ENCODE peak calls at places on chromosomes 13 and 19, in six cellular contexts. G is ovary, F is tibial nerve, V is heart left ventricle, N is IMR-90, P is K562. E is an unnamed sample.

GRCh38 chr13:84230568-84230967 is 348.3 kb upstream of the SLITRK1 start:
- DNase-seq in G (no peak), P (no peak), F (no peak), N (no peak), V (no peak), E (no peak)

GRCh38 chr19:55406869-55407624 is 541 bp downstream of the UBE2S start:
- DNase-seq in F (no peak), V (no peak), G (no peak), N (no peak), P (peak; percentile 79), E (no peak)

GRCh38 chr13:50417597-50417996 is 402.4 kb downstream of the KCNRG start:
- DNase-seq in F (no peak), N (no peak), V (no peak), G (no peak), P (peak; percentile 13), E (no peak)

GRCh38 chr19:45306522-45307027 is 16.1 kb downstream of the CKM start:
- DNase-seq in G (no peak), N (no peak), P (peak; percentile 34), F (no peak), V (no peak), E (no peak)

GRCh38 chr19:47376589-47377144 is 27.6 kb downstream of the DHX34 start:
- DNase-seq in G (no peak), P (no peak), F (no peak), V (no peak), N (no peak), E (no peak)

GRCh38 chr13:41649659-41650058 is 192.3 kb downstream of the RGCC start:
- DNase-seq in N (peak; percentile 38), V (no peak), F (no peak), P (peak; percentile 25), G (no peak), E (no peak)

GRCh38 chr19:46460981-46461380 is 10.4 kb downstream of the PNMA8A start:
- DNase-seq in G (no peak), V (no peak), F (no peak), N (no peak), P (no peak), E (no peak)

GRCh38 chr13:97422118-97423054 is 11.6 kb upstream of the RAP2A start:
- DNase-seq in P (peak; percentile 7), F (no peak), G (no peak), N (no peak), V (no peak), E (no peak)

GRCh38 chr13:46154136-46154854 is 27.7 kb downstream of the LCP1 start:
- DNase-seq in F (no peak), V (no peak), G (no peak), N (no peak), P (no peak), E (no peak)

GRCh38 chr13:77535448-77535847 is at the start of gene SCEL:
- DNase-seq in G (no peak), N (no peak), F (no peak), P (no peak), V (no peak), E (no peak)

GRCh38 chr19:2345076-2345475 is 15.0 kb upstream of the TMPRSS9 start:
- DNase-seq in N (no peak), P (no peak), F (no peak), G (no peak), V (no peak), E (no peak)

GRCh38 chr13:113592571-113592970 is 8.0 kb downstream of the TFDP1 start:
- DNase-seq in P (no peak), V (peak; percentile 27), N (no peak), G (peak; percentile 3), F (no peak), E (peak; percentile 17)

GRCh38 chr19:43902399-43902798 is 32.7 kb downstream of the ZNF45 start:
- DNase-seq in V (no peak), G (no peak), F (no peak), P (no peak), N (no peak), E (no peak)

GRCh38 chr19:33552191-33552927 is 30.8 kb upstream of the PEPD start:
- DNase-seq in F (no peak), N (no peak), P (no peak), G (no peak), V (no peak), E (no peak)

GRCh38 chr13:98576963-98577822 is at the start of gene STK24:
- DNase-seq in P (peak; percentile 88), N (peak; percentile 74), G (peak; percentile 69), F (no peak), V (peak; percentile 88), E (peak; percentile 45)

GRCh38 chr13:99339736-99340392 is 32.7 kb upstream of the GPR183 start:
- DNase-seq in P (peak; percentile 46), V (no peak), G (no peak), F (no peak), N (peak; percentile 72), E (no peak)

GRCh38 chr13:112690242-112690943 is 555 bp downstream of the ATP11A start:
- DNase-seq in F (no peak), G (no peak), N (peak; percentile 44), V (peak; percentile 83), P (no peak), E (no peak)

GRCh38 chr13:23674795-23675640 is 104.8 kb downstream of the TNFRSF19 start:
- DNase-seq in N (peak; percentile 99), V (no peak), P (no peak), G (no peak), F (no peak), E (no peak)

GRCh38 chr19:3492919-3493318 is 7.6 kb downstream of the DOHH start:
- DNase-seq in P (no peak), N (no peak), G (no peak), V (no peak), F (no peak), E (no peak)

GRCh38 chr19:13804830-13805683 is 9.8 kb downstream of the ZSWIM4 start:
- DNase-seq in V (peak; percentile 72), P (peak; percentile 48), F (no peak), N (no peak), G (no peak), E (no peak)

GRCh38 chr19:24054044-24054935 is 32.7 kb upstream of the ZNF254 start:
- DNase-seq in N (peak; percentile 95), V (no peak), G (no peak), F (no peak), P (no peak), E (no peak)

GRCh38 chr19:32343550-32344262 is 1.7 kb upstream of the ZNF507 start:
- DNase-seq in V (no peak), G (no peak), N (no peak), F (no peak), P (no peak), E (no peak)

GRCh38 chr13:112532837-112533745 is 54.9 kb downstream of the TUBGCP3 start:
- DNase-seq in F (no peak), G (no peak), P (no peak), N (no peak), V (no peak), E (no peak)

GRCh38 chr19:3309724-3310123 is 56.7 kb upstream of the NFIC start:
- DNase-seq in P (no peak), G (no peak), V (no peak), N (no peak), F (no peak), E (no peak)

GRCh38 chr19:4343845-4344713 is 717 bp downstream of the MPND start:
- DNase-seq in V (no peak), N (no peak), P (no peak), F (no peak), G (peak; percentile 35), E (no peak)

GRCh38 chr19:11090264-11091032 is 1.2 kb downstream of the LDLR start:
- DNase-seq in G (peak; percentile 98), V (peak; percentile 99), F (peak; percentile 98), N (peak; percentile 92), P (peak; percentile 94), E (peak; percentile 99)

GRCh38 chr19:11092181-11092538 is 2.9 kb downstream of the LDLR start:
- DNase-seq in N (peak; percentile 74), G (no peak), P (no peak), F (no peak), V (no peak), E (no peak)

GRCh38 chr19:11088508-11089253 is 582 bp upstream of the LDLR start:
- DNase-seq in G (peak; percentile 67), V (no peak), P (no peak), F (peak; percentile 38), N (no peak), E (no peak)

GRCh38 chr19:11089254-11090013 is at the start of gene LDLR:
- DNase-seq in P (peak; percentile 76), V (peak; percentile 85), F (peak; percentile 76), G (peak; percentile 80), N (peak; percentile 90), E (peak; percentile 90)

GRCh38 chr19:11091343-11092153 is 2.3 kb downstream of the LDLR start:
- DNase-seq in V (no peak), N (peak; percentile 90), P (no peak), G (peak; percentile 58), F (peak; percentile 30), E (peak; percentile 95)
- TF ChIP-seq POLR2A in V (no peak), N (peak; percentile 66), P (peak; percentile 59), G (peak; percentile 38), F (no peak), E (no peak)

DNA sequence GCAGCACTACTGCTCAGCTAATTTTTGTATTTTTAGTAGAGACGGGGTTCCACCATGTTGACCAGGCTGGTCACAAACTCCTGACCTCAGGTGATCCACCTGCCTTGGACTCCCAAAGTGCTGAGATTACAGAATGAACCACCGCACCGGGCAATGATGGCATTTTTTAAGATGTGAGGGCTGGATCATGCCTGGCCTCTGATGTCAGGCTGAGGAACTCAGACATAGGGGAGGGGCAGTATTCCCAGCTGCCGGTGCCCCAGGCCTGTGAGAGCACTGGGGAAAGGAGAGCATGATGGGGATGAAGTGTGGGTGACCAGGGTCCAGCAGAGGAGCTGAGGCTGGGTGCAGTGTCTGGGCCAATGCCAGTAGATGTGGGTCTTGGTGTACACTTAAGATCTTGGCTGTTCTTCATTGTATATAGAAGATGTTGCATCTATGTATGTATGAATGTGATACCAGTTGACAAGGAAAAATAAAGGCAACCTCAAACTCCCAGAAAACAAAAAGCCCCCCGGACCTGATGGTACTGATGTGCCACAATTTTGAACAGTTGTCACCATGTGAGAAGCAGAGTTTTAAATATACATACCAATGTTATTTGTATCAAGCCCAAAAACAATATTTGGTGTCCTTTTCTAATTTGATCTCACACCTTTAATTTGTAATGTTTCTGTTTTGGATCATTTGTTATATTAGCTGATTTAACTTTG is 3.4 kb upstream of the PLVAP start:
- DNase-seq in F (no peak), V (no peak), N (no peak), P (no peak), G (no peak), E (no peak)
- H3K36me3 ChIP-seq in F (no peaks in the 10 kb centered on the region), V (no peaks in the 10 kb centered on the region), N (no peaks in the 10 kb centered on the region), P (no peaks in the 10 kb centered on the region), G (no peaks in the 10 kb centered on the region), E (no peaks in the 10 kb centered on the region)

GRCh38 chr19:18379803-18380747 is 5.9 kb upstream of the GDF15 start:
- DNase-seq in N (peak; percentile 96), V (peak; percentile 85), G (peak; percentile 93), F (peak; percentile 93), P (peak; percentile 48), E (peak; percentile 94)
- TF ChIP-seq POLR2A in N (no peak), V (no peak), G (no peak), F (no peak), P (no peak), E (no peak)

DNA sequence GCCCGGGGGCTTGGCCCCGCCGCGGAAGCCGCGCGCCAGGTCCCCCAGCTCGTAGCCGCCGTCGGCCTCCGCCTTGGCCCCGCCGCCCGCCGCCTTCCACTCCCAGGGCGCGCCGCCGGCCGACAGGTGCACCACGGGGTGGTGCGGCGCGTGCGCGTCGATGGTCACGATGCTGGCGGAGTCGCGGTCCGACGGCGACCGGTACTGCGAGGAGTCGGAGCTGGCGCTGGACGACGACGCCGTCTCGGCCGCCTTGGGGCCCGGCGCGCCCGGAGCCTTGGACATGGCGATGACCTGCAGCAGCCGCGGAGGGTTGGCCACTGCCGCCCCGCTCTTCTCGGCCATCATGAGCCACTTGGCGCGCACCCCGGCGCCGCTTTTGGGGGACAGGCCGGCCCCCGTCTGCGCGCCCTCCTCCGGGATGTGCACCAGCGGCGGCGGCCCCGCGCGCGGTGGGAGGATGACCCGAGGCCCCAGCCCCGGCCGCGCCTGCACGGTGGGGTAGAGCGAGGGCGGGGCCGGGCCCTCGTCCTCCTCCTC is 8.9 kb downstream of the PLPPR3 start:
- DNase-seq in F (no peak), N (no peak), G (no peak), P (peak; percentile 21), V (no peak), E (no peak)
- H3K36me3 ChIP-seq in F (no peaks in the 10 kb centered on the region), N (peaks cover 66% of the 10 kb centered on the region), G (no peaks in the 10 kb centered on the region), P (peaks cover 73% of the 10 kb centered on the region), V (peaks cover 36% of the 10 kb centered on the region), E (peaks cover 16% of the 10 kb centered on the region)